ENCODE peak calls at places on chromosome 3, in six cellular contexts. One of them, this sample, is unnamed.

GRCh38 chr3:100913870-100914654 is 79.2 kb downstream of the ABI3BP start:
- DNase-seq in mucosa of descending colon: peak
- DNase-seq in bronchial epithelial cell: no peak
- DNase-seq in transverse colon: no peak
- DNase-seq in HFFc6: no peak
- DNase-seq in colonic mucosa: no peak
- DNase-seq in this sample: peak

GRCh38 chr3:176785207-176785606 is 412.1 kb downstream of the TBL1XR1 start:
- DNase-seq in HFFc6: no peak
- DNase-seq in bronchial epithelial cell: no peak
- DNase-seq in transverse colon: no peak
- DNase-seq in colonic mucosa: no peak
- DNase-seq in mucosa of descending colon: no peak
- DNase-seq in this sample: no peak

GRCh38 chr3:150626148-150626930 is 23.2 kb downstream of the SELENOT start:
- DNase-seq in HFFc6: no peak
- DNase-seq in colonic mucosa: no peak
- DNase-seq in mucosa of descending colon: no peak
- DNase-seq in bronchial epithelial cell: no peak
- DNase-seq in transverse colon: no peak
- DNase-seq in this sample: no peak

GRCh38 chr3:7657214-7658112 is 796.5 kb downstream of the GRM7 start:
- DNase-seq in colonic mucosa: no peak
- DNase-seq in mucosa of descending colon: no peak
- DNase-seq in HFFc6: no peak
- DNase-seq in transverse colon: no peak
- DNase-seq in bronchial epithelial cell: peak
- DNase-seq in this sample: no peak

GRCh38 chr3:70108072-70108471 is 108.5 kb downstream of the SAMMSON start:
- DNase-seq in colonic mucosa: peak
- DNase-seq in transverse colon: no peak
- DNase-seq in HFFc6: no peak
- DNase-seq in bronchial epithelial cell: peak
- DNase-seq in mucosa of descending colon: no peak
- DNase-seq in this sample: no peak

GRCh38 chr3:19934098-19934566 is at the start of gene EFHB:
- DNase-seq in transverse colon: peak
- DNase-seq in colonic mucosa: peak
- DNase-seq in mucosa of descending colon: peak
- DNase-seq in HFFc6: no peak
- DNase-seq in bronchial epithelial cell: peak
- DNase-seq in this sample: no peak

GRCh38 chr3:131794766-131795381 is 239.9 kb downstream of the CPNE4 start:
- DNase-seq in colonic mucosa: peak
- DNase-seq in HFFc6: peak
- DNase-seq in mucosa of descending colon: no peak
- DNase-seq in bronchial epithelial cell: peak
- DNase-seq in transverse colon: no peak
- DNase-seq in this sample: peak

GRCh38 chr3:101453966-101454365 is 59.0 kb downstream of the SENP7 start:
- DNase-seq in HFFc6: peak
- DNase-seq in bronchial epithelial cell: no peak
- DNase-seq in transverse colon: no peak
- DNase-seq in mucosa of descending colon: no peak
- DNase-seq in colonic mucosa: no peak
- DNase-seq in this sample: no peak

GRCh38 chr3:141859651-141860050 is 16.8 kb upstream of the ATP1B3 start:
- DNase-seq in mucosa of descending colon: no peak
- DNase-seq in bronchial epithelial cell: no peak
- DNase-seq in colonic mucosa: peak
- DNase-seq in transverse colon: peak
- DNase-seq in HFFc6: no peak
- DNase-seq in this sample: no peak

GRCh38 chr3:56870436-56870835 is 68.7 kb upstream of the ARHGEF3 start:
- DNase-seq in HFFc6: peak
- DNase-seq in mucosa of descending colon: no peak
- DNase-seq in bronchial epithelial cell: peak
- DNase-seq in colonic mucosa: no peak
- DNase-seq in transverse colon: no peak
- DNase-seq in this sample: no peak

GRCh38 chr3:171028779-171029232 is 2.3 kb upstream of the SLC2A2 start:
- DNase-seq in bronchial epithelial cell: peak
- DNase-seq in transverse colon: no peak
- DNase-seq in HFFc6: peak
- DNase-seq in mucosa of descending colon: no peak
- DNase-seq in colonic mucosa: no peak
- DNase-seq in this sample: peak

GRCh38 chr3:162391301-162391700 is 894.7 kb downstream of the OTOL1 start:
- DNase-seq in HFFc6: peak
- DNase-seq in mucosa of descending colon: no peak
- DNase-seq in colonic mucosa: no peak
- DNase-seq in transverse colon: no peak
- DNase-seq in bronchial epithelial cell: peak
- DNase-seq in this sample: no peak

GRCh38 chr3:128112406-128112968 is 11.1 kb downstream of the RUVBL1 start:
- DNase-seq in transverse colon: no peak
- DNase-seq in colonic mucosa: no peak
- DNase-seq in bronchial epithelial cell: peak
- DNase-seq in HFFc6: peak
- DNase-seq in mucosa of descending colon: no peak
- DNase-seq in this sample: peak

GRCh38 chr3:179666436-179667035 is 13.7 kb downstream of the USP13 start:
- DNase-seq in bronchial epithelial cell: no peak
- DNase-seq in transverse colon: no peak
- DNase-seq in colonic mucosa: no peak
- DNase-seq in mucosa of descending colon: no peak
- DNase-seq in HFFc6: no peak
- DNase-seq in this sample: no peak

GRCh38 chr3:194255252-194256039 is 95.7 kb downstream of the CPN2 start:
- DNase-seq in HFFc6: no peak
- DNase-seq in colonic mucosa: peak
- DNase-seq in mucosa of descending colon: peak
- DNase-seq in transverse colon: peak
- DNase-seq in bronchial epithelial cell: no peak
- DNase-seq in this sample: no peak

GRCh38 chr3:28504945-28505344 is 156.3 kb upstream of the AZI2 start:
- DNase-seq in HFFc6: no peak
- DNase-seq in transverse colon: no peak
- DNase-seq in colonic mucosa: no peak
- DNase-seq in bronchial epithelial cell: no peak
- DNase-seq in mucosa of descending colon: no peak
- DNase-seq in this sample: no peak

GRCh38 chr3:20478407-20478806 is 292.4 kb upstream of the SGO1 start:
- DNase-seq in colonic mucosa: no peak
- DNase-seq in transverse colon: no peak
- DNase-seq in HFFc6: no peak
- DNase-seq in bronchial epithelial cell: no peak
- DNase-seq in mucosa of descending colon: no peak
- DNase-seq in this sample: no peak

GRCh38 chr3:99413504-99413903 is 224.9 kb upstream of the COL8A1 start:
- DNase-seq in bronchial epithelial cell: peak
- DNase-seq in HFFc6: peak
- DNase-seq in mucosa of descending colon: no peak
- DNase-seq in transverse colon: no peak
- DNase-seq in colonic mucosa: no peak
- DNase-seq in this sample: no peak

GRCh38 chr3:101509276-101509675 is 3.7 kb downstream of the SENP7 start:
- DNase-seq in mucosa of descending colon: no peak
- DNase-seq in transverse colon: no peak
- DNase-seq in colonic mucosa: no peak
- DNase-seq in bronchial epithelial cell: no peak
- DNase-seq in HFFc6: no peak
- DNase-seq in this sample: no peak

GRCh38 chr3:98733055-98733777 is 29.9 kb upstream of the ST3GAL6 start:
- DNase-seq in mucosa of descending colon: no peak
- DNase-seq in HFFc6: no peak
- DNase-seq in colonic mucosa: peak
- DNase-seq in bronchial epithelial cell: no peak
- DNase-seq in transverse colon: peak
- DNase-seq in this sample: no peak

GRCh38 chr3:194536883-194537637 is 50.3 kb upstream of the ATP13A3 start:
- DNase-seq in mucosa of descending colon: peak
- DNase-seq in bronchial epithelial cell: peak
- DNase-seq in HFFc6: peak
- DNase-seq in transverse colon: peak
- DNase-seq in colonic mucosa: peak
- DNase-seq in this sample: peak

GRCh38 chr3:27312044-27312668 is 57.0 kb downstream of the NEK10 start:
- DNase-seq in bronchial epithelial cell: peak
- DNase-seq in colonic mucosa: no peak
- DNase-seq in mucosa of descending colon: no peak
- DNase-seq in transverse colon: no peak
- DNase-seq in HFFc6: peak
- DNase-seq in this sample: peak

GRCh38 chr3:90184861-90185260 is 1077.4 kb downstream of the EPHA3 start:
- DNase-seq in colonic mucosa: no peak
- DNase-seq in HFFc6: peak
- DNase-seq in bronchial epithelial cell: peak
- DNase-seq in mucosa of descending colon: no peak
- DNase-seq in transverse colon: no peak
- DNase-seq in this sample: peak

GRCh38 chr3:180829409-180830405 is 82.8 kb upstream of the FXR1 start:
- DNase-seq in transverse colon: no peak
- DNase-seq in bronchial epithelial cell: no peak
- DNase-seq in HFFc6: no peak
- DNase-seq in mucosa of descending colon: no peak
- DNase-seq in colonic mucosa: no peak
- DNase-seq in this sample: no peak

GRCh38 chr3:125203731-125204130 is 8.8 kb downstream of the SLC12A8 start:
- DNase-seq in transverse colon: no peak
- DNase-seq in HFFc6: no peak
- DNase-seq in bronchial epithelial cell: no peak
- DNase-seq in colonic mucosa: no peak
- DNase-seq in mucosa of descending colon: no peak
- DNase-seq in this sample: no peak

GRCh38 chr3:122356402-122356801 is 26.6 kb downstream of the MIX23 start:
- DNase-seq in colonic mucosa: peak
- DNase-seq in bronchial epithelial cell: peak
- DNase-seq in transverse colon: peak
- DNase-seq in HFFc6: peak
- DNase-seq in mucosa of descending colon: peak
- DNase-seq in this sample: no peak

GRCh38 chr3:4895848-4896247 is 83.4 kb upstream of the BHLHE40 start:
- DNase-seq in bronchial epithelial cell: no peak
- DNase-seq in mucosa of descending colon: no peak
- DNase-seq in colonic mucosa: no peak
- DNase-seq in transverse colon: no peak
- DNase-seq in HFFc6: peak
- DNase-seq in this sample: no peak

GRCh38 chr3:11095932-11096265 is 58.4 kb upstream of the HRH1 start:
- DNase-seq in HFFc6: no peak
- DNase-seq in mucosa of descending colon: no peak
- DNase-seq in bronchial epithelial cell: no peak
- DNase-seq in transverse colon: no peak
- DNase-seq in colonic mucosa: no peak
- DNase-seq in this sample: peak
- TF ChIP-seq CTCF in HFFc6: peak
- TF ChIP-seq CTCF in mucosa of descending colon: no peak
- TF ChIP-seq CTCF in bronchial epithelial cell: peak
- TF ChIP-seq CTCF in transverse colon: no peak
- TF ChIP-seq CTCF in colonic mucosa: no peak
- TF ChIP-seq CTCF in this sample: peak

DNA sequence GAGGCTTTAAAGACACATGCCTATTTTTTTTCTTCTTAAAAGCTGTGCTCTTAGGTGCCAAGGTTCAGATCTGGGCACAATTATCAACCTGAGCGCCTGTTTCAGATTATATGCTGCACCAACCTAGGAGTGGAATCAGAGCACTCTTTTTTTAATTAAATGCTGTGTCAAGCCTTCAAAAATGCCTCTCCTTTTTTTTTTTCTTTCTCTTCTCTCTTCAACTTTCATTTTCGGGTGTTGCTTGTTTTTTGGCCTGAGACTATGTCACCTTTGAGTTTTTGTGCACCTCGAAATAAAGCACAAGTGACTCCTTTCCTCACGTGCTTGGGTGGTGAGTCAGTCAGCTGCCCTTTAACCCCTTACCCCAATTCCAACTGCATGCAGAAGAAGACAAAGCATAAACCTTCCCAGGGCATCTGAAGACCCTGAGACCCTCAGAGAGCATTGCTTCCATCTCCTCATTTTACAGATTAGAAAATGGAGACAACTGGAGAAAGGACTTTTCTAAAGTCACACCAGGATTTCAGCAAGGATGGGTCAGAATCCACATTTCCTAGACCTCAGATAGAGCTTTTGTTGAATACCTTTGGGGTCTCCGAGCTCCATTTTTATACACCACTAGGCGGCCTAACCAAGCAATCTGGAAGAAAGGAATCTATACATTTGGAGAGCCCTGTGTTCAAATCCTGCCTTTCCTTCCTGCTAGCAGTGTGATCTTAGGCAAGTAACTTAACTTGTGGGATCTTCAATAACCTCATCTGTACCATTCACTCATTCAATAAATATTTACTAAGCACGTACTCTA is 631 bp upstream of the PRICKLE2 start:
- DNase-seq in bronchial epithelial cell: no peak
- DNase-seq in mucosa of descending colon: no peak
- DNase-seq in colonic mucosa: no peak
- DNase-seq in HFFc6: peak
- DNase-seq in transverse colon: no peak
- DNase-seq in this sample: no peak
- TF ChIP-seq CTCF in bronchial epithelial cell: no peak
- TF ChIP-seq CTCF in mucosa of descending colon: no peak
- TF ChIP-seq CTCF in colonic mucosa: no peak
- TF ChIP-seq CTCF in HFFc6: peak
- TF ChIP-seq CTCF in transverse colon: no peak
- TF ChIP-seq CTCF in this sample: peak

GRCh38 chr3:134211797-134212196 is 38.9 kb downstream of the RYK start:
- DNase-seq in colonic mucosa: no peak
- DNase-seq in transverse colon: no peak
- DNase-seq in bronchial epithelial cell: peak
- DNase-seq in mucosa of descending colon: no peak
- DNase-seq in HFFc6: peak
- DNase-seq in this sample: no peak
- TF ChIP-seq CTCF in colonic mucosa: no peak
- TF ChIP-seq CTCF in transverse colon: no peak
- TF ChIP-seq CTCF in bronchial epithelial cell: peak
- TF ChIP-seq CTCF in mucosa of descending colon: no peak
- TF ChIP-seq CTCF in HFFc6: peak
- TF ChIP-seq CTCF in this sample: peak

DNA sequence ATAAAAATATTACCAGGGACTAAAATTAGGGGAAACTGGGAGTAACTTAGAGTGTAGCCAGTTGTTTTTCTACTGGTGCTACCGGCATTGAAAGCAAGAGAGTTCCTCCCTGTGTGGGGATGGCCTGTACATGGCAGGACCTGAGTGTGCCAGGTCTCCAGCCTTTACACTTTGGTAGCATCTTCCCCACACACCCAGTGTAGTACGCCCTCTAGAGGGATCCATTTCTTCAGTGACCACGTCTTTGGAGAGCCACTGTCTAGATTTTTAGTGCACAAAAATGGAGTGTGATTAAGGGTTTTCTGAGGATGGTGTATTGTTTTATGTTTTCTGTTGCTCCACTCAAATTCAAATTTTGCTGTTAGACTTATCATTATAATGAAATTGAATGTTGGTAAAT is 507.0 kb upstream of the TPRG1 start:
- DNase-seq in HFFc6: peak
- DNase-seq in transverse colon: no peak
- DNase-seq in mucosa of descending colon: no peak
- DNase-seq in bronchial epithelial cell: peak
- DNase-seq in colonic mucosa: peak
- DNase-seq in this sample: no peak
- TF ChIP-seq CTCF in HFFc6: peak
- TF ChIP-seq CTCF in transverse colon: no peak
- TF ChIP-seq CTCF in mucosa of descending colon: no peak
- TF ChIP-seq CTCF in bronchial epithelial cell: peak
- TF ChIP-seq CTCF in colonic mucosa: peak
- TF ChIP-seq CTCF in this sample: peak

GRCh38 chr3:153439780-153440179 is 277.8 kb downstream of the RAP2B start:
- DNase-seq in bronchial epithelial cell: peak
- DNase-seq in colonic mucosa: no peak
- DNase-seq in transverse colon: no peak
- DNase-seq in HFFc6: no peak
- DNase-seq in mucosa of descending colon: no peak
- DNase-seq in this sample: no peak
- TF ChIP-seq CTCF in bronchial epithelial cell: peak
- TF ChIP-seq CTCF in colonic mucosa: no peak
- TF ChIP-seq CTCF in transverse colon: no peak
- TF ChIP-seq CTCF in HFFc6: peak
- TF ChIP-seq CTCF in mucosa of descending colon: no peak
- TF ChIP-seq CTCF in this sample: peak

This sample was measured in epithelial cell of proximal tubule.